ENCODE peak calls at places on chromosomes 3 and 15, in eight cellular contexts. S is CD4-positive, alpha-beta memory T cell; N is cardiac muscle cell; J is NCI-H345; C is MM.1S; I is COR-L47; U is left cardiac atrium; X is neuronal stem cell. K is an unnamed sample.

GRCh38 chr15:38168472-38169057 is 84.1 kb upstream of the SPRED1 start:
- DNase-seq in X (no peak), J (no peak), S (no peak), U (no peak), C (peak; percentile 62), I (no peak), N (no peak), K (no peak)

GRCh38 chr3:169402667-169403360 is 260.7 kb downstream of the MECOM start:
- DNase-seq in S (no peak), J (no peak), U (no peak), X (no peak), C (no peak), I (no peak), N (no peak), K (no peak)

GRCh38 chr3:149414557-149415231 is 37.2 kb upstream of the TM4SF1 start:
- DNase-seq in S (no peak), U (no peak), C (no peak), N (no peak), X (no peak), J (no peak), I (no peak), K (no peak)

GRCh38 chr3:66598168-66598567 is 97.3 kb upstream of the LRIG1 start:
- DNase-seq in S (no peak), J (no peak), N (no peak), U (no peak), I (no peak), X (no peak), C (no peak), K (no peak)

GRCh38 chr3:180922242-180922641 is 9.8 kb downstream of the FXR1 start:
- DNase-seq in N (no peak), S (no peak), U (no peak), C (no peak), J (no peak), X (no peak), I (no peak), K (no peak)

GRCh38 chr3:27943106-27943505 is 221.0 kb upstream of the EOMES start:
- DNase-seq in C (no peak), X (no peak), J (peak; percentile 0), I (no peak), S (no peak), U (no peak), N (peak; percentile 55), K (no peak)

GRCh38 chr3:142976621-142977398 is 13.3 kb upstream of the PAQR9 start:
- DNase-seq in J (no peak), X (no peak), C (no peak), I (no peak), S (no peak), N (no peak), U (peak; percentile 93), K (no peak)

GRCh38 chr15:96392380-96393208 is 62.1 kb downstream of the NR2F2 start:
- DNase-seq in S (no peak), U (no peak), I (no peak), J (no peak), X (no peak), C (peak; percentile 51), N (no peak), K (no peak)

GRCh38 chr3:14780927-14781507 is 37.7 kb upstream of the FGD5 start:
- DNase-seq in C (peak; percentile 76), I (peak; percentile 34), N (peak; percentile 82), U (peak; percentile 71), X (peak; percentile 24), J (no peak), S (no peak), K (no peak)

GRCh38 chr3:65433480-65433879 is 605.2 kb downstream of the MAGI1 start:
- DNase-seq in C (peak; percentile 9), I (no peak), S (no peak), N (no peak), X (no peak), J (no peak), U (no peak), K (no peak)

GRCh38 chr3:174786825-174787224 is 72.3 kb upstream of the NAALADL2 start:
- DNase-seq in S (no peak), C (no peak), U (no peak), I (no peak), X (no peak), N (no peak), J (no peak), K (no peak)

GRCh38 chr3:43747641-43748040 is 56.9 kb downstream of the ABHD5 start:
- DNase-seq in I (no peak), S (no peak), J (no peak), U (no peak), C (no peak), X (no peak), N (no peak), K (no peak)

GRCh38 chr3:156626104-156626503 is 48.3 kb upstream of the TIPARP start:
- DNase-seq in S (no peak), I (peak; percentile 9), C (peak; percentile 43), X (no peak), N (no peak), U (no peak), J (peak; percentile 95), K (no peak)

GRCh38 chr3:38346584-38347410 is at the start of gene XYLB:
- DNase-seq in N (peak; percentile 90), I (peak; percentile 49), J (peak; percentile 56), S (peak; percentile 75), C (peak; percentile 89), X (peak; percentile 69), U (peak; percentile 92), K (peak; percentile 40)

GRCh38 chr3:193859195-193859594 is 266.2 kb downstream of the OPA1 start:
- DNase-seq in S (no peak), C (no peak), U (no peak), J (no peak), I (no peak), N (no peak), X (no peak), K (no peak)

K was measured in SIG-M5.